ENCODE peak calls at places on chromosomes 12 and 14, in ten cellular contexts. One of them, this sample, is unnamed.

GRCh38 chr14:91753501-91754128 is 21.7 kb upstream of the CATSPERB start:
- DNase-seq in GM23248: peak
- DNase-seq in skeletal muscle cell: no peak
- DNase-seq in GM23338: no peak
- DNase-seq in Panc1: no peak
- DNase-seq in lung: no peak
- DNase-seq in kidney: no peak
- DNase-seq in fibroblast of pulmonary artery: no peak
- DNase-seq in left ventricle myocardium inferior: no peak
- DNase-seq in cardiac muscle cell: no peak
- DNase-seq in this sample: no peak

GRCh38 chr14:99681101-99681831 is 2.8 kb upstream of the CYP46A1 start:
- DNase-seq in GM23248: no peak
- DNase-seq in skeletal muscle cell: no peak
- DNase-seq in GM23338: no peak
- DNase-seq in Panc1: no peak
- DNase-seq in lung: no peak
- DNase-seq in kidney: no peak
- DNase-seq in fibroblast of pulmonary artery: no peak
- DNase-seq in left ventricle myocardium inferior: no peak
- DNase-seq in cardiac muscle cell: no peak
- DNase-seq in this sample: no peak

GRCh38 chr12:24901975-24902461 is 46.9 kb downstream of the BCAT1 start:
- DNase-seq in GM23248: no peak
- DNase-seq in skeletal muscle cell: no peak
- DNase-seq in GM23338: peak
- DNase-seq in Panc1: no peak
- DNase-seq in lung: no peak
- DNase-seq in kidney: no peak
- DNase-seq in fibroblast of pulmonary artery: no peak
- DNase-seq in left ventricle myocardium inferior: no peak
- DNase-seq in cardiac muscle cell: no peak
- DNase-seq in this sample: peak

GRCh38 chr14:30874120-30874998 is at the start of gene COCH:
- DNase-seq in GM23248: peak
- DNase-seq in skeletal muscle cell: no peak
- DNase-seq in GM23338: peak
- DNase-seq in Panc1: no peak
- DNase-seq in lung: no peak
- DNase-seq in kidney: peak
- DNase-seq in fibroblast of pulmonary artery: no peak
- DNase-seq in left ventricle myocardium inferior: peak
- DNase-seq in cardiac muscle cell: no peak
- DNase-seq in this sample: peak

GRCh38 chr14:55302770-55303472 is 31.7 kb downstream of the FBXO34 start:
- DNase-seq in GM23248: no peak
- DNase-seq in skeletal muscle cell: no peak
- DNase-seq in GM23338: no peak
- DNase-seq in Panc1: no peak
- DNase-seq in lung: no peak
- DNase-seq in kidney: no peak
- DNase-seq in fibroblast of pulmonary artery: no peak
- DNase-seq in left ventricle myocardium inferior: no peak
- DNase-seq in cardiac muscle cell: no peak
- DNase-seq in this sample: no peak

GRCh38 chr12:123712780-123713319 is 697 bp downstream of the ATP6V0A2 start:
- DNase-seq in GM23248: peak
- DNase-seq in skeletal muscle cell: no peak
- DNase-seq in GM23338: no peak
- DNase-seq in Panc1: no peak
- DNase-seq in lung: no peak
- DNase-seq in kidney: no peak
- DNase-seq in fibroblast of pulmonary artery: no peak
- DNase-seq in left ventricle myocardium inferior: no peak
- DNase-seq in cardiac muscle cell: peak
- DNase-seq in this sample: no peak

GRCh38 chr12:96529912-96530311 is 40.5 kb downstream of the CFAP54 start:
- DNase-seq in GM23248: no peak
- DNase-seq in skeletal muscle cell: no peak
- DNase-seq in GM23338: no peak
- DNase-seq in Panc1: no peak
- DNase-seq in lung: no peak
- DNase-seq in kidney: no peak
- DNase-seq in fibroblast of pulmonary artery: no peak
- DNase-seq in left ventricle myocardium inferior: no peak
- DNase-seq in cardiac muscle cell: no peak
- DNase-seq in this sample: no peak

GRCh38 chr12:97609957-97610356 is 147.4 kb downstream of the RMST start:
- DNase-seq in GM23248: no peak
- DNase-seq in skeletal muscle cell: no peak
- DNase-seq in GM23338: no peak
- DNase-seq in Panc1: no peak
- DNase-seq in lung: no peak
- DNase-seq in kidney: no peak
- DNase-seq in fibroblast of pulmonary artery: no peak
- DNase-seq in left ventricle myocardium inferior: no peak
- DNase-seq in cardiac muscle cell: no peak
- DNase-seq in this sample: peak

GRCh38 chr14:21915814-21916213 is 242.2 kb upstream of the OR4E1 start:
- DNase-seq in GM23248: no peak
- DNase-seq in skeletal muscle cell: no peak
- DNase-seq in GM23338: no peak
- DNase-seq in Panc1: no peak
- DNase-seq in lung: no peak
- DNase-seq in kidney: no peak
- DNase-seq in fibroblast of pulmonary artery: peak
- DNase-seq in left ventricle myocardium inferior: no peak
- DNase-seq in cardiac muscle cell: peak
- DNase-seq in this sample: no peak

GRCh38 chr12:47238665-47239064 is 158.9 kb upstream of the AMIGO2 start:
- DNase-seq in GM23248: peak
- DNase-seq in skeletal muscle cell: peak
- DNase-seq in GM23338: no peak
- DNase-seq in Panc1: no peak
- DNase-seq in lung: no peak
- DNase-seq in kidney: no peak
- DNase-seq in fibroblast of pulmonary artery: peak
- DNase-seq in left ventricle myocardium inferior: no peak
- DNase-seq in cardiac muscle cell: peak
- DNase-seq in this sample: no peak

GRCh38 chr12:47715877-47716548 is 9.3 kb downstream of the ENDOU start:
- DNase-seq in GM23248: no peak
- DNase-seq in skeletal muscle cell: no peak
- DNase-seq in GM23338: no peak
- DNase-seq in Panc1: no peak
- DNase-seq in lung: peak
- DNase-seq in kidney: no peak
- DNase-seq in fibroblast of pulmonary artery: no peak
- DNase-seq in left ventricle myocardium inferior: no peak
- DNase-seq in cardiac muscle cell: no peak
- DNase-seq in this sample: no peak

GRCh38 chr12:11576104-11576503 is 73.4 kb upstream of the ETV6 start:
- DNase-seq in GM23248: peak
- DNase-seq in skeletal muscle cell: peak
- DNase-seq in GM23338: no peak
- DNase-seq in Panc1: no peak
- DNase-seq in lung: no peak
- DNase-seq in kidney: no peak
- DNase-seq in fibroblast of pulmonary artery: peak
- DNase-seq in left ventricle myocardium inferior: no peak
- DNase-seq in cardiac muscle cell: peak
- DNase-seq in this sample: no peak

GRCh38 chr12:118052324-118053070 is 8.5 kb downstream of the WSB2 start:
- DNase-seq in GM23248: peak
- DNase-seq in skeletal muscle cell: peak
- DNase-seq in GM23338: peak
- DNase-seq in Panc1: peak
- DNase-seq in lung: peak
- DNase-seq in kidney: peak
- DNase-seq in fibroblast of pulmonary artery: peak
- DNase-seq in left ventricle myocardium inferior: peak
- DNase-seq in cardiac muscle cell: peak
- DNase-seq in this sample: no peak

GRCh38 chr14:48937796-48938195 is 648.4 kb downstream of the RPS29 start:
- DNase-seq in GM23248: peak
- DNase-seq in skeletal muscle cell: peak
- DNase-seq in GM23338: no peak
- DNase-seq in Panc1: no peak
- DNase-seq in lung: no peak
- DNase-seq in kidney: no peak
- DNase-seq in fibroblast of pulmonary artery: peak
- DNase-seq in left ventricle myocardium inferior: no peak
- DNase-seq in cardiac muscle cell: peak
- DNase-seq in this sample: no peak

GRCh38 chr12:121964813-121965643 is 46.6 kb downstream of the CFAP251 start:
- DNase-seq in GM23248: peak
- DNase-seq in skeletal muscle cell: peak
- DNase-seq in GM23338: no peak
- DNase-seq in Panc1: no peak
- DNase-seq in lung: no peak
- DNase-seq in kidney: no peak
- DNase-seq in fibroblast of pulmonary artery: peak
- DNase-seq in left ventricle myocardium inferior: no peak
- DNase-seq in cardiac muscle cell: peak
- DNase-seq in this sample: no peak

GRCh38 chr12:64895541-64895940 is 71.1 kb downstream of the TBC1D30 start:
- DNase-seq in GM23248: peak
- DNase-seq in skeletal muscle cell: peak
- DNase-seq in GM23338: no peak
- DNase-seq in Panc1: no peak
- DNase-seq in lung: no peak
- DNase-seq in kidney: no peak
- DNase-seq in fibroblast of pulmonary artery: peak
- DNase-seq in left ventricle myocardium inferior: no peak
- DNase-seq in cardiac muscle cell: peak
- DNase-seq in this sample: no peak

GRCh38 chr12:113359939-113360748 is 1.8 kb downstream of the PLBD2 start:
- DNase-seq in GM23248: peak
- DNase-seq in skeletal muscle cell: no peak
- DNase-seq in GM23338: peak
- DNase-seq in Panc1: no peak
- DNase-seq in lung: no peak
- DNase-seq in kidney: no peak
- DNase-seq in fibroblast of pulmonary artery: no peak
- DNase-seq in left ventricle myocardium inferior: peak
- DNase-seq in cardiac muscle cell: peak
- DNase-seq in this sample: peak

GRCh38 chr12:115456946-115457689 is 773.1 kb upstream of the TBX3 start:
- DNase-seq in GM23248: no peak
- DNase-seq in skeletal muscle cell: no peak
- DNase-seq in GM23338: peak
- DNase-seq in Panc1: no peak
- DNase-seq in lung: no peak
- DNase-seq in kidney: no peak
- DNase-seq in fibroblast of pulmonary artery: no peak
- DNase-seq in left ventricle myocardium inferior: no peak
- DNase-seq in cardiac muscle cell: no peak
- DNase-seq in this sample: peak

GRCh38 chr14:95037273-95037672 is 120.1 kb downstream of the DICER1 start:
- DNase-seq in GM23248: no peak
- DNase-seq in skeletal muscle cell: no peak
- DNase-seq in GM23338: no peak
- DNase-seq in Panc1: no peak
- DNase-seq in lung: no peak
- DNase-seq in kidney: no peak
- DNase-seq in fibroblast of pulmonary artery: no peak
- DNase-seq in left ventricle myocardium inferior: no peak
- DNase-seq in cardiac muscle cell: no peak
- DNase-seq in this sample: no peak

GRCh38 chr12:112828534-112828933 is 37.0 kb downstream of the RPH3A start:
- DNase-seq in GM23248: no peak
- DNase-seq in skeletal muscle cell: no peak
- DNase-seq in GM23338: no peak
- DNase-seq in Panc1: no peak
- DNase-seq in lung: no peak
- DNase-seq in kidney: no peak
- DNase-seq in fibroblast of pulmonary artery: no peak
- DNase-seq in left ventricle myocardium inferior: no peak
- DNase-seq in cardiac muscle cell: no peak
- DNase-seq in this sample: no peak

GRCh38 chr12:49292729-49293055 is 2.3 kb upstream of the PRPH start:
- DNase-seq in GM23248: no peak
- DNase-seq in skeletal muscle cell: no peak
- DNase-seq in GM23338: no peak
- DNase-seq in Panc1: no peak
- DNase-seq in lung: no peak
- DNase-seq in kidney: no peak
- DNase-seq in fibroblast of pulmonary artery: no peak
- DNase-seq in left ventricle myocardium inferior: no peak
- DNase-seq in cardiac muscle cell: no peak
- DNase-seq in this sample: no peak
- H3K4me3 ChIP-seq in GM23248: no peak
- H3K4me3 ChIP-seq in skeletal muscle cell: no peak
- H3K4me3 ChIP-seq in GM23338: peak
- H3K4me3 ChIP-seq in Panc1: no peak
- H3K4me3 ChIP-seq in lung: no peak
- H3K4me3 ChIP-seq in kidney: no peak
- H3K4me3 ChIP-seq in fibroblast of pulmonary artery: no peak
- H3K4me3 ChIP-seq in left ventricle myocardium inferior: peak
- H3K4me3 ChIP-seq in cardiac muscle cell: no peak
- H3K4me3 ChIP-seq in this sample: no peak

DNA sequence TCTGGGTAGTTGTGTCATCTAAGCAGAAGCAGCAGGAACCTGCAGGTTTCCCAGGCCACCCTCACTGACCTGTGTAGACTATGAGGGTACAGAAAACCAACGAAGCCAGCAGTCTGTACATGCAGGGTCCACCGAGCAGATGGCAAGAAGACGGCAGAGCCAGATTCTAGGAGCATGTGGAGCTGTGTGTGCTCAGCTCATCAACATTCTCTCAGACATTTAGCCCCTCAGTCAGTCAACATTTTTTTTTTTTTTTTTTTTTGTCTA is 7.3 kb upstream of the ASIC1 start:
- DNase-seq in GM23248: no peak
- DNase-seq in skeletal muscle cell: no peak
- DNase-seq in GM23338: no peak
- DNase-seq in Panc1: no peak
- DNase-seq in lung: no peak
- DNase-seq in kidney: no peak
- DNase-seq in fibroblast of pulmonary artery: no peak
- DNase-seq in left ventricle myocardium inferior: no peak
- DNase-seq in cardiac muscle cell: no peak
- DNase-seq in this sample: no peak
- H3K4me3 ChIP-seq in GM23248: peak
- H3K4me3 ChIP-seq in skeletal muscle cell: peak
- H3K4me3 ChIP-seq in GM23338: peak
- H3K4me3 ChIP-seq in Panc1: no peak
- H3K4me3 ChIP-seq in lung: no peak
- H3K4me3 ChIP-seq in kidney: no peak
- H3K4me3 ChIP-seq in fibroblast of pulmonary artery: peak
- H3K4me3 ChIP-seq in left ventricle myocardium inferior: peak
- H3K4me3 ChIP-seq in cardiac muscle cell: no peak
- H3K4me3 ChIP-seq in this sample: peak

GRCh38 chr12:6700646-6701051 is at the start of gene PIANP:
- DNase-seq in GM23248: peak
- DNase-seq in skeletal muscle cell: no peak
- DNase-seq in GM23338: peak
- DNase-seq in Panc1: no peak
- DNase-seq in lung: no peak
- DNase-seq in kidney: peak
- DNase-seq in fibroblast of pulmonary artery: no peak
- DNase-seq in left ventricle myocardium inferior: peak
- DNase-seq in cardiac muscle cell: peak
- DNase-seq in this sample: peak
- H3K4me3 ChIP-seq in GM23248: peak
- H3K4me3 ChIP-seq in skeletal muscle cell: peak
- H3K4me3 ChIP-seq in GM23338: peak
- H3K4me3 ChIP-seq in Panc1: peak
- H3K4me3 ChIP-seq in lung: peak
- H3K4me3 ChIP-seq in kidney: no peak
- H3K4me3 ChIP-seq in fibroblast of pulmonary artery: peak
- H3K4me3 ChIP-seq in left ventricle myocardium inferior: peak
- H3K4me3 ChIP-seq in cardiac muscle cell: peak
- H3K4me3 ChIP-seq in this sample: peak

GRCh38 chr14:105450864-105451720 is 23.5 kb upstream of the CRIP2 start:
- DNase-seq in GM23248: no peak
- DNase-seq in skeletal muscle cell: no peak
- DNase-seq in GM23338: no peak
- DNase-seq in Panc1: no peak
- DNase-seq in lung: no peak
- DNase-seq in kidney: no peak
- DNase-seq in fibroblast of pulmonary artery: no peak
- DNase-seq in left ventricle myocardium inferior: no peak
- DNase-seq in cardiac muscle cell: no peak
- DNase-seq in this sample: no peak
- H3K4me3 ChIP-seq in GM23248: no peak
- H3K4me3 ChIP-seq in skeletal muscle cell: no peak
- H3K4me3 ChIP-seq in GM23338: no peak
- H3K4me3 ChIP-seq in Panc1: no peak
- H3K4me3 ChIP-seq in lung: no peak
- H3K4me3 ChIP-seq in kidney: no peak
- H3K4me3 ChIP-seq in fibroblast of pulmonary artery: no peak
- H3K4me3 ChIP-seq in left ventricle myocardium inferior: no peak
- H3K4me3 ChIP-seq in cardiac muscle cell: no peak
- H3K4me3 ChIP-seq in this sample: no peak

This sample was measured in H7.